ENCODE peak calls at places on chromosomes 13 and 19, in ten cellular contexts. One of them, this sample, is unnamed.

GRCh38 chr13:78192721-78193120 is 274.1 kb upstream of the EDNRB start:
- DNase-seq in nucleus accumbens: no peak
- DNase-seq in stimulated activated CD4-positive, alpha-beta T cell treated with anti-CD3 and anti-CD28 coated beads, Interleukin-4, amount 100 ng/mL, for 1 hour: no peak
- DNase-seq in suprapubic skin: no peak
- DNase-seq in aorta: no peak
- DNase-seq in AG09309: no peak
- DNase-seq in activated CD8-positive, alpha-beta memory T cell treated with anti-CD3 and anti-CD28 coated beads for 1 hour: no peak
- DNase-seq in anterior cingulate cortex: no peak
- DNase-seq in colonic mucosa: no peak
- DNase-seq in CD4-positive, alpha-beta T cell: no peak
- DNase-seq in this sample: no peak

GRCh38 chr13:65926750-65927171 is 1303.4 kb downstream of the PCDH9 start:
- DNase-seq in nucleus accumbens: no peak
- DNase-seq in stimulated activated CD4-positive, alpha-beta T cell treated with anti-CD3 and anti-CD28 coated beads, Interleukin-4, amount 100 ng/mL, for 1 hour: no peak
- DNase-seq in suprapubic skin: no peak
- DNase-seq in aorta: peak
- DNase-seq in AG09309: no peak
- DNase-seq in activated CD8-positive, alpha-beta memory T cell treated with anti-CD3 and anti-CD28 coated beads for 1 hour: no peak
- DNase-seq in anterior cingulate cortex: no peak
- DNase-seq in colonic mucosa: peak
- DNase-seq in CD4-positive, alpha-beta T cell: no peak
- DNase-seq in this sample: no peak

GRCh38 chr19:21210037-21210621 is 68.3 kb downstream of the ZNF431 start:
- DNase-seq in nucleus accumbens: no peak
- DNase-seq in stimulated activated CD4-positive, alpha-beta T cell treated with anti-CD3 and anti-CD28 coated beads, Interleukin-4, amount 100 ng/mL, for 1 hour: no peak
- DNase-seq in suprapubic skin: no peak
- DNase-seq in aorta: no peak
- DNase-seq in AG09309: no peak
- DNase-seq in activated CD8-positive, alpha-beta memory T cell treated with anti-CD3 and anti-CD28 coated beads for 1 hour: no peak
- DNase-seq in anterior cingulate cortex: no peak
- DNase-seq in colonic mucosa: no peak
- DNase-seq in CD4-positive, alpha-beta T cell: no peak
- DNase-seq in this sample: no peak

GRCh38 chr13:75685239-75685697 is 49.1 kb downstream of the LMO7 start:
- DNase-seq in nucleus accumbens: no peak
- DNase-seq in stimulated activated CD4-positive, alpha-beta T cell treated with anti-CD3 and anti-CD28 coated beads, Interleukin-4, amount 100 ng/mL, for 1 hour: no peak
- DNase-seq in suprapubic skin: no peak
- DNase-seq in aorta: no peak
- DNase-seq in AG09309: peak
- DNase-seq in activated CD8-positive, alpha-beta memory T cell treated with anti-CD3 and anti-CD28 coated beads for 1 hour: no peak
- DNase-seq in anterior cingulate cortex: no peak
- DNase-seq in colonic mucosa: no peak
- DNase-seq in CD4-positive, alpha-beta T cell: no peak
- DNase-seq in this sample: no peak

GRCh38 chr13:30142502-30143211 is 164.7 kb downstream of the KATNAL1 start:
- DNase-seq in nucleus accumbens: no peak
- DNase-seq in stimulated activated CD4-positive, alpha-beta T cell treated with anti-CD3 and anti-CD28 coated beads, Interleukin-4, amount 100 ng/mL, for 1 hour: peak
- DNase-seq in suprapubic skin: no peak
- DNase-seq in aorta: peak
- DNase-seq in AG09309: peak
- DNase-seq in activated CD8-positive, alpha-beta memory T cell treated with anti-CD3 and anti-CD28 coated beads for 1 hour: no peak
- DNase-seq in anterior cingulate cortex: no peak
- DNase-seq in colonic mucosa: no peak
- DNase-seq in CD4-positive, alpha-beta T cell: peak
- DNase-seq in this sample: no peak

GRCh38 chr13:111211789-111212516 is 96.8 kb downstream of the ARHGEF7 start:
- DNase-seq in nucleus accumbens: no peak
- DNase-seq in stimulated activated CD4-positive, alpha-beta T cell treated with anti-CD3 and anti-CD28 coated beads, Interleukin-4, amount 100 ng/mL, for 1 hour: no peak
- DNase-seq in suprapubic skin: no peak
- DNase-seq in aorta: no peak
- DNase-seq in AG09309: no peak
- DNase-seq in activated CD8-positive, alpha-beta memory T cell treated with anti-CD3 and anti-CD28 coated beads for 1 hour: no peak
- DNase-seq in anterior cingulate cortex: no peak
- DNase-seq in colonic mucosa: no peak
- DNase-seq in CD4-positive, alpha-beta T cell: no peak
- DNase-seq in this sample: no peak

GRCh38 chr13:44384778-44385177 is 11.2 kb downstream of the SERP2 start:
- DNase-seq in nucleus accumbens: no peak
- DNase-seq in stimulated activated CD4-positive, alpha-beta T cell treated with anti-CD3 and anti-CD28 coated beads, Interleukin-4, amount 100 ng/mL, for 1 hour: no peak
- DNase-seq in suprapubic skin: no peak
- DNase-seq in aorta: no peak
- DNase-seq in AG09309: no peak
- DNase-seq in activated CD8-positive, alpha-beta memory T cell treated with anti-CD3 and anti-CD28 coated beads for 1 hour: no peak
- DNase-seq in anterior cingulate cortex: no peak
- DNase-seq in colonic mucosa: no peak
- DNase-seq in CD4-positive, alpha-beta T cell: no peak
- DNase-seq in this sample: no peak

GRCh38 chr19:12034610-12035009 is 869 bp downstream of the ZNF433 start:
- DNase-seq in nucleus accumbens: no peak
- DNase-seq in stimulated activated CD4-positive, alpha-beta T cell treated with anti-CD3 and anti-CD28 coated beads, Interleukin-4, amount 100 ng/mL, for 1 hour: no peak
- DNase-seq in suprapubic skin: no peak
- DNase-seq in aorta: no peak
- DNase-seq in AG09309: no peak
- DNase-seq in activated CD8-positive, alpha-beta memory T cell treated with anti-CD3 and anti-CD28 coated beads for 1 hour: no peak
- DNase-seq in anterior cingulate cortex: no peak
- DNase-seq in colonic mucosa: no peak
- DNase-seq in CD4-positive, alpha-beta T cell: no peak
- DNase-seq in this sample: no peak

GRCh38 chr13:110179116-110179857 is 127.7 kb downstream of the COL4A1 start:
- DNase-seq in nucleus accumbens: no peak
- DNase-seq in stimulated activated CD4-positive, alpha-beta T cell treated with anti-CD3 and anti-CD28 coated beads, Interleukin-4, amount 100 ng/mL, for 1 hour: no peak
- DNase-seq in suprapubic skin: no peak
- DNase-seq in aorta: no peak
- DNase-seq in AG09309: no peak
- DNase-seq in activated CD8-positive, alpha-beta memory T cell treated with anti-CD3 and anti-CD28 coated beads for 1 hour: no peak
- DNase-seq in anterior cingulate cortex: no peak
- DNase-seq in colonic mucosa: no peak
- DNase-seq in CD4-positive, alpha-beta T cell: no peak
- DNase-seq in this sample: no peak

GRCh38 chr19:19515764-19516519 is at the start of gene NDUFA13:
- DNase-seq in nucleus accumbens: peak
- DNase-seq in stimulated activated CD4-positive, alpha-beta T cell treated with anti-CD3 and anti-CD28 coated beads, Interleukin-4, amount 100 ng/mL, for 1 hour: peak
- DNase-seq in suprapubic skin: peak
- DNase-seq in aorta: peak
- DNase-seq in AG09309: peak
- DNase-seq in activated CD8-positive, alpha-beta memory T cell treated with anti-CD3 and anti-CD28 coated beads for 1 hour: peak
- DNase-seq in anterior cingulate cortex: peak
- DNase-seq in colonic mucosa: peak
- DNase-seq in CD4-positive, alpha-beta T cell: peak
- DNase-seq in this sample: peak

GRCh38 chr13:51564671-51565070 is 19.6 kb upstream of the WDFY2 start:
- DNase-seq in nucleus accumbens: no peak
- DNase-seq in stimulated activated CD4-positive, alpha-beta T cell treated with anti-CD3 and anti-CD28 coated beads, Interleukin-4, amount 100 ng/mL, for 1 hour: no peak
- DNase-seq in suprapubic skin: no peak
- DNase-seq in aorta: no peak
- DNase-seq in AG09309: no peak
- DNase-seq in activated CD8-positive, alpha-beta memory T cell treated with anti-CD3 and anti-CD28 coated beads for 1 hour: no peak
- DNase-seq in anterior cingulate cortex: no peak
- DNase-seq in colonic mucosa: no peak
- DNase-seq in CD4-positive, alpha-beta T cell: no peak
- DNase-seq in this sample: no peak

GRCh38 chr13:65605386-65605785 is 1624.8 kb downstream of the PCDH9 start:
- DNase-seq in nucleus accumbens: no peak
- DNase-seq in stimulated activated CD4-positive, alpha-beta T cell treated with anti-CD3 and anti-CD28 coated beads, Interleukin-4, amount 100 ng/mL, for 1 hour: no peak
- DNase-seq in suprapubic skin: no peak
- DNase-seq in aorta: no peak
- DNase-seq in AG09309: no peak
- DNase-seq in activated CD8-positive, alpha-beta memory T cell treated with anti-CD3 and anti-CD28 coated beads for 1 hour: no peak
- DNase-seq in anterior cingulate cortex: no peak
- DNase-seq in colonic mucosa: no peak
- DNase-seq in CD4-positive, alpha-beta T cell: no peak
- DNase-seq in this sample: no peak

GRCh38 chr19:57850553-57851017 is 926 bp downstream of the ZNF587 start:
- DNase-seq in nucleus accumbens: no peak
- DNase-seq in stimulated activated CD4-positive, alpha-beta T cell treated with anti-CD3 and anti-CD28 coated beads, Interleukin-4, amount 100 ng/mL, for 1 hour: no peak
- DNase-seq in suprapubic skin: no peak
- DNase-seq in aorta: no peak
- DNase-seq in AG09309: no peak
- DNase-seq in activated CD8-positive, alpha-beta memory T cell treated with anti-CD3 and anti-CD28 coated beads for 1 hour: no peak
- DNase-seq in anterior cingulate cortex: no peak
- DNase-seq in colonic mucosa: peak
- DNase-seq in CD4-positive, alpha-beta T cell: no peak
- DNase-seq in this sample: no peak

GRCh38 chr13:25375727-25376358 is 4.1 kb downstream of the ATP8A2 start:
- DNase-seq in nucleus accumbens: no peak
- DNase-seq in stimulated activated CD4-positive, alpha-beta T cell treated with anti-CD3 and anti-CD28 coated beads, Interleukin-4, amount 100 ng/mL, for 1 hour: no peak
- DNase-seq in suprapubic skin: no peak
- DNase-seq in aorta: no peak
- DNase-seq in AG09309: peak
- DNase-seq in activated CD8-positive, alpha-beta memory T cell treated with anti-CD3 and anti-CD28 coated beads for 1 hour: no peak
- DNase-seq in anterior cingulate cortex: no peak
- DNase-seq in colonic mucosa: peak
- DNase-seq in CD4-positive, alpha-beta T cell: no peak
- DNase-seq in this sample: no peak

GRCh38 chr13:75079226-75079625 is 402.7 kb downstream of the TBC1D4 start:
- DNase-seq in nucleus accumbens: no peak
- DNase-seq in stimulated activated CD4-positive, alpha-beta T cell treated with anti-CD3 and anti-CD28 coated beads, Interleukin-4, amount 100 ng/mL, for 1 hour: no peak
- DNase-seq in suprapubic skin: no peak
- DNase-seq in aorta: no peak
- DNase-seq in AG09309: no peak
- DNase-seq in activated CD8-positive, alpha-beta memory T cell treated with anti-CD3 and anti-CD28 coated beads for 1 hour: no peak
- DNase-seq in anterior cingulate cortex: no peak
- DNase-seq in colonic mucosa: no peak
- DNase-seq in CD4-positive, alpha-beta T cell: no peak
- DNase-seq in this sample: no peak

GRCh38 chr19:54248016-54248601 is 5.5 kb upstream of the LILRA6 start:
- DNase-seq in nucleus accumbens: peak
- DNase-seq in stimulated activated CD4-positive, alpha-beta T cell treated with anti-CD3 and anti-CD28 coated beads, Interleukin-4, amount 100 ng/mL, for 1 hour: peak
- DNase-seq in suprapubic skin: peak
- DNase-seq in aorta: peak
- DNase-seq in AG09309: no peak
- DNase-seq in activated CD8-positive, alpha-beta memory T cell treated with anti-CD3 and anti-CD28 coated beads for 1 hour: no peak
- DNase-seq in anterior cingulate cortex: peak
- DNase-seq in colonic mucosa: no peak
- DNase-seq in CD4-positive, alpha-beta T cell: no peak
- DNase-seq in this sample: no peak

GRCh38 chr19:29645491-29645867 is 19.8 kb upstream of the PLEKHF1 start:
- DNase-seq in nucleus accumbens: no peak
- DNase-seq in stimulated activated CD4-positive, alpha-beta T cell treated with anti-CD3 and anti-CD28 coated beads, Interleukin-4, amount 100 ng/mL, for 1 hour: no peak
- DNase-seq in suprapubic skin: no peak
- DNase-seq in aorta: no peak
- DNase-seq in AG09309: no peak
- DNase-seq in activated CD8-positive, alpha-beta memory T cell treated with anti-CD3 and anti-CD28 coated beads for 1 hour: no peak
- DNase-seq in anterior cingulate cortex: no peak
- DNase-seq in colonic mucosa: no peak
- DNase-seq in CD4-positive, alpha-beta T cell: no peak
- DNase-seq in this sample: no peak

GRCh38 chr19:42441047-42441440 is 1.7 kb downstream of the CXCL17 start:
- DNase-seq in nucleus accumbens: no peak
- DNase-seq in stimulated activated CD4-positive, alpha-beta T cell treated with anti-CD3 and anti-CD28 coated beads, Interleukin-4, amount 100 ng/mL, for 1 hour: no peak
- DNase-seq in suprapubic skin: no peak
- DNase-seq in aorta: no peak
- DNase-seq in AG09309: no peak
- DNase-seq in activated CD8-positive, alpha-beta memory T cell treated with anti-CD3 and anti-CD28 coated beads for 1 hour: no peak
- DNase-seq in anterior cingulate cortex: no peak
- DNase-seq in colonic mucosa: no peak
- DNase-seq in CD4-positive, alpha-beta T cell: no peak
- DNase-seq in this sample: no peak

GRCh38 chr19:1098177-1099051 is 3.2 kb upstream of the POLR2E start:
- DNase-seq in nucleus accumbens: no peak
- DNase-seq in stimulated activated CD4-positive, alpha-beta T cell treated with anti-CD3 and anti-CD28 coated beads, Interleukin-4, amount 100 ng/mL, for 1 hour: no peak
- DNase-seq in suprapubic skin: no peak
- DNase-seq in aorta: peak
- DNase-seq in AG09309: no peak
- DNase-seq in activated CD8-positive, alpha-beta memory T cell treated with anti-CD3 and anti-CD28 coated beads for 1 hour: no peak
- DNase-seq in anterior cingulate cortex: no peak
- DNase-seq in colonic mucosa: peak
- DNase-seq in CD4-positive, alpha-beta T cell: no peak
- DNase-seq in this sample: no peak

GRCh38 chr19:5586300-5587070 is 18.7 kb upstream of the TINCR start:
- DNase-seq in nucleus accumbens: no peak
- DNase-seq in stimulated activated CD4-positive, alpha-beta T cell treated with anti-CD3 and anti-CD28 coated beads, Interleukin-4, amount 100 ng/mL, for 1 hour: no peak
- DNase-seq in suprapubic skin: no peak
- DNase-seq in aorta: no peak
- DNase-seq in AG09309: no peak
- DNase-seq in activated CD8-positive, alpha-beta memory T cell treated with anti-CD3 and anti-CD28 coated beads for 1 hour: no peak
- DNase-seq in anterior cingulate cortex: no peak
- DNase-seq in colonic mucosa: no peak
- DNase-seq in CD4-positive, alpha-beta T cell: no peak
- DNase-seq in this sample: no peak

GRCh38 chr19:49073514-49074378 is 1.2 kb upstream of the KCNA7 start:
- DNase-seq in nucleus accumbens: no peak
- DNase-seq in stimulated activated CD4-positive, alpha-beta T cell treated with anti-CD3 and anti-CD28 coated beads, Interleukin-4, amount 100 ng/mL, for 1 hour: no peak
- DNase-seq in suprapubic skin: no peak
- DNase-seq in aorta: no peak
- DNase-seq in AG09309: no peak
- DNase-seq in activated CD8-positive, alpha-beta memory T cell treated with anti-CD3 and anti-CD28 coated beads for 1 hour: no peak
- DNase-seq in anterior cingulate cortex: no peak
- DNase-seq in colonic mucosa: no peak
- DNase-seq in CD4-positive, alpha-beta T cell: no peak
- DNase-seq in this sample: no peak

GRCh38 chr19:3808420-3809143 is 22.4 kb upstream of the MATK start:
- DNase-seq in nucleus accumbens: no peak
- DNase-seq in stimulated activated CD4-positive, alpha-beta T cell treated with anti-CD3 and anti-CD28 coated beads, Interleukin-4, amount 100 ng/mL, for 1 hour: no peak
- DNase-seq in suprapubic skin: no peak
- DNase-seq in aorta: no peak
- DNase-seq in AG09309: no peak
- DNase-seq in activated CD8-positive, alpha-beta memory T cell treated with anti-CD3 and anti-CD28 coated beads for 1 hour: no peak
- DNase-seq in anterior cingulate cortex: no peak
- DNase-seq in colonic mucosa: no peak
- DNase-seq in CD4-positive, alpha-beta T cell: no peak
- DNase-seq in this sample: no peak

GRCh38 chr19:46823049-46823448 is 27.6 kb downstream of the AP2S1 start:
- DNase-seq in nucleus accumbens: no peak
- DNase-seq in stimulated activated CD4-positive, alpha-beta T cell treated with anti-CD3 and anti-CD28 coated beads, Interleukin-4, amount 100 ng/mL, for 1 hour: no peak
- DNase-seq in suprapubic skin: no peak
- DNase-seq in aorta: no peak
- DNase-seq in AG09309: no peak
- DNase-seq in activated CD8-positive, alpha-beta memory T cell treated with anti-CD3 and anti-CD28 coated beads for 1 hour: no peak
- DNase-seq in anterior cingulate cortex: no peak
- DNase-seq in colonic mucosa: no peak
- DNase-seq in CD4-positive, alpha-beta T cell: no peak
- DNase-seq in this sample: no peak

GRCh38 chr19:15419413-15420025 is 731 bp upstream of the AKAP8L start:
- DNase-seq in nucleus accumbens: no peak
- DNase-seq in stimulated activated CD4-positive, alpha-beta T cell treated with anti-CD3 and anti-CD28 coated beads, Interleukin-4, amount 100 ng/mL, for 1 hour: no peak
- DNase-seq in suprapubic skin: no peak
- DNase-seq in aorta: no peak
- DNase-seq in AG09309: no peak
- DNase-seq in activated CD8-positive, alpha-beta memory T cell treated with anti-CD3 and anti-CD28 coated beads for 1 hour: no peak
- DNase-seq in anterior cingulate cortex: no peak
- DNase-seq in colonic mucosa: no peak
- DNase-seq in CD4-positive, alpha-beta T cell: no peak
- DNase-seq in this sample: no peak

GRCh38 chr13:70432276-70432805 is 324.1 kb upstream of the KLHL1 start:
- DNase-seq in nucleus accumbens: no peak
- DNase-seq in stimulated activated CD4-positive, alpha-beta T cell treated with anti-CD3 and anti-CD28 coated beads, Interleukin-4, amount 100 ng/mL, for 1 hour: no peak
- DNase-seq in suprapubic skin: no peak
- DNase-seq in aorta: no peak
- DNase-seq in AG09309: no peak
- DNase-seq in activated CD8-positive, alpha-beta memory T cell treated with anti-CD3 and anti-CD28 coated beads for 1 hour: no peak
- DNase-seq in anterior cingulate cortex: no peak
- DNase-seq in colonic mucosa: no peak
- DNase-seq in CD4-positive, alpha-beta T cell: no peak
- DNase-seq in this sample: no peak

GRCh38 chr13:97222934-97223710 is 989 bp downstream of the MBNL2 start:
- DNase-seq in nucleus accumbens: no peak
- DNase-seq in stimulated activated CD4-positive, alpha-beta T cell treated with anti-CD3 and anti-CD28 coated beads, Interleukin-4, amount 100 ng/mL, for 1 hour: no peak
- DNase-seq in suprapubic skin: no peak
- DNase-seq in aorta: no peak
- DNase-seq in AG09309: no peak
- DNase-seq in activated CD8-positive, alpha-beta memory T cell treated with anti-CD3 and anti-CD28 coated beads for 1 hour: no peak
- DNase-seq in anterior cingulate cortex: no peak
- DNase-seq in colonic mucosa: no peak
- DNase-seq in CD4-positive, alpha-beta T cell: no peak
- DNase-seq in this sample: no peak

GRCh38 chr13:42626461-42626860 is 52.5 kb downstream of the TNFSF11 start:
- DNase-seq in nucleus accumbens: no peak
- DNase-seq in stimulated activated CD4-positive, alpha-beta T cell treated with anti-CD3 and anti-CD28 coated beads, Interleukin-4, amount 100 ng/mL, for 1 hour: no peak
- DNase-seq in suprapubic skin: no peak
- DNase-seq in aorta: no peak
- DNase-seq in AG09309: no peak
- DNase-seq in activated CD8-positive, alpha-beta memory T cell treated with anti-CD3 and anti-CD28 coated beads for 1 hour: no peak
- DNase-seq in anterior cingulate cortex: no peak
- DNase-seq in colonic mucosa: no peak
- DNase-seq in CD4-positive, alpha-beta T cell: no peak
- DNase-seq in this sample: no peak

GRCh38 chr19:12163841-12164240 is 945 bp downstream of the ZNF136 start:
- DNase-seq in nucleus accumbens: no peak
- DNase-seq in stimulated activated CD4-positive, alpha-beta T cell treated with anti-CD3 and anti-CD28 coated beads, Interleukin-4, amount 100 ng/mL, for 1 hour: no peak
- DNase-seq in suprapubic skin: no peak
- DNase-seq in aorta: no peak
- DNase-seq in AG09309: peak
- DNase-seq in activated CD8-positive, alpha-beta memory T cell treated with anti-CD3 and anti-CD28 coated beads for 1 hour: no peak
- DNase-seq in anterior cingulate cortex: no peak
- DNase-seq in colonic mucosa: no peak
- DNase-seq in CD4-positive, alpha-beta T cell: no peak
- DNase-seq in this sample: no peak

This sample was measured in amygdala.